ENCODE peak calls at places on chromosomes 12 and 14, in nine cellular contexts. Y is WTC11, M is HFF-Myc, F is PC-3, C is PC-9, G is fibroblast of lung, S is cardiac muscle cell, Q is endothelial cell, T is IMR-90. P is an unnamed sample.

GRCh38 chr12:111686574-111687105 is 787 bp downstream of the ACAD10 start:
- DNase-seq in Y (no peak), M (no peak), F (no peak), C (no peak), G (no peak), S (no peak), Q (no peak), T (peak), P (no peak)

GRCh38 chr12:124461241-124461673 is 106.2 kb downstream of the NCOR2 start:
- DNase-seq in Y (no peak), M (no peak), F (no peak), C (no peak), G (no peak), S (no peak), Q (no peak), T (no peak), P (no peak)

GRCh38 chr12:86376052-86376451 is 119.9 kb upstream of the MGAT4C start:
- DNase-seq in Y (peak), M (no peak), F (no peak), C (no peak), G (no peak), S (peak), Q (no peak), T (no peak), P (peak)

GRCh38 chr14:29821665-29822429 is 105.8 kb downstream of the PRKD1 start:
- DNase-seq in Y (no peak), M (no peak), F (peak), C (no peak), G (no peak), S (no peak), Q (no peak), T (no peak), P (no peak)

GRCh38 chr14:92456215-92457017 is 57.2 kb upstream of the RIN3 start:
- DNase-seq in Y (peak), M (no peak), F (peak), C (peak), G (peak), S (peak), Q (peak), T (peak), P (peak)

GRCh38 chr12:31325524-31325875 is 450 bp downstream of the SINHCAF start:
- DNase-seq in Y (no peak), M (no peak), F (no peak), C (no peak), G (no peak), S (no peak), Q (no peak), T (no peak), P (no peak)

GRCh38 chr14:105089746-105090492 is 24.7 kb upstream of the GPR132 start:
- DNase-seq in Y (no peak), M (no peak), F (no peak), C (peak), G (no peak), S (no peak), Q (no peak), T (no peak), P (no peak)

GRCh38 chr12:69666798-69667197 is 32.3 kb downstream of the BEST3 start:
- DNase-seq in Y (no peak), M (no peak), F (no peak), C (no peak), G (no peak), S (no peak), Q (no peak), T (no peak), P (no peak)

GRCh38 chr14:72555609-72556000 is 338.3 kb downstream of the DPF3 start:
- DNase-seq in Y (no peak), M (no peak), F (no peak), C (no peak), G (no peak), S (no peak), Q (no peak), T (no peak), P (no peak)

GRCh38 chr12:124312601-124313000 is 17.7 kb downstream of the RFLNA start:
- DNase-seq in Y (no peak), M (no peak), F (no peak), C (no peak), G (no peak), S (no peak), Q (no peak), T (no peak), P (no peak)

GRCh38 chr12:85805654-85806053 is 30.6 kb downstream of the RASSF9 start:
- DNase-seq in Y (no peak), M (no peak), F (no peak), C (no peak), G (no peak), S (no peak), Q (no peak), T (no peak), P (no peak)

GRCh38 chr12:98572010-98572409 is 21.5 kb upstream of the SLC25A3 start:
- DNase-seq in Y (no peak), M (no peak), F (no peak), C (no peak), G (no peak), S (peak), Q (no peak), T (no peak), P (no peak)

GRCh38 chr12:50132505-50133135 is 20.6 kb downstream of the COX14 start:
- DNase-seq in Y (no peak), M (no peak), F (peak), C (no peak), G (no peak), S (peak), Q (no peak), T (peak), P (no peak)

DNA sequence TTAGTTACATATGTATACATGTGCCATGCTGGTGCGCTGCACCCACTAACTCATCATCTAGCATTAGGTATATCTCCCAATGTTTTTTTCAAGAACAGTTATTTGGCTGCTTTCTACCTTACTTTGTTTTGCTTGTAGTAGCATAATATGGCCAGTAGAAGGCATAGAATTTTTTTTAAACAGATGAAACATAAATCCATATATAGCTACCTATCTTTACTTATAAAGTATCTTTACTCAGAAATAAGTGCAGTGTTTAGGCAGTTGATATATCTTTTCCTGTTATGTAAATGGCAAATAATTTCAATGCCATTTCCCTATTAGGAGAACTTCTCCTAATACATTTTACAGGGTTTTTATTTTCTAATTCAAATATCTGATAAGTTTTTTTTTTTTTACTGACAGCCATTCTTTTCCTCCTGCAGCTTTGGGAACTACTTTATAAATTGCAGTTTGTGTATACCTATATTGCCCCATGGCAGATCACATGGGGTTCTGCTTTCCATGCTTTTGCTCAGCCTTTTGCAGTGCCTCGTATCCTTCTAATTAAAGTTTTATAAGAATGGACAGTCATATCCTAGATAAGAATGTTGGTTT is 143.1 kb downstream of the PCNX1 start:
- DNase-seq in Y (no peak), M (no peak), F (peak), C (no peak), G (peak), S (no peak), Q (no peak), T (peak), P (no peak)
- TF ChIP-seq CTCF in Y (peak), M (no peak), F (peak), C (peak), G (peak), S (peak), Q (peak), T (peak), P (peak)

DNA sequence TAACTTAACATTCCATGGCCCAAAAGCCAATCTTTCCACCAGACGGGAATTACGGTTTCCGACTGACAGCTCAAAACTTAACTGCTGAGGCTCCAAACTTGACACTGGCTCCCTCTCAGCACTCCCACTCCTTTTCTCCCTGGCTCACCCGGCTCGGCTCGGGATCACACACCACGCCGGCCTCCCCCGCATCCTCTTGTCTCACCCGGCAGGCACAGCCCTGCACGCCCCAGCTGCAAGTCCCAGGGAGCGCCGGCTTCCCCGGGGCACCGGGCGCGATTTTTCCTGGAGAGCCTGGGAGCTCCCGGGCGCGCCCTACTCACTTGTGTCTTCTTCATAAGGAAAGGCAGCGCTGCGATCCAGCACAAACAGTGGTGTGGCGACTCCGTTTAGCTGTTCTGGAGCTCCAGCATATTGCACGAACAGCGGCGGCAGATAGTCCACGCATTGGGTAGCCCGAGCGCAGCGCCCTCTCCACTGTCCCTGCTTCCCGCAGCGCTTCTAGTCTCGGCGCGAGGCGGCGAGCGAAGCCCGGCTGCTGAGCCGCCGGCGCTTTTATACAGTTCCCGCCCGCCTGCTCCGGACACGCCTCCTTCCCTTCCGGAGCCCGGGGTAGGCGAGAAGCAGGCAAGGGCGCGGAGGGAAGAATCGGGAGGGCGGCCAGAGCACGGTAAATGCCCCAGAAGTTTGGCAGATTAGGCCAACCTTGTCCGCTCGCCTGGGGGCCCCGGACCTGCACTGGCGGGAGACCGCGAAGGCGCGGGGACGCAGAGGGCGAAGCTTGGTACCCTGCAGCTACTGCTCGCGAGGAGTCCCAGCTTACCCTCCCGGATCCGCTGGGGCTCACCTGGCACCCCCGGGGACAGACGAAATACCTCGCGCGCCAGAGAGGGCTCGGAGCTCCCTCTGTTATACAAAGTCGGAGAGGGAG is at the start of gene KITLG:
- DNase-seq in Y (peak), M (no peak), F (peak), C (peak), G (peak), S (peak), Q (peak), T (peak), P (peak)
- TF ChIP-seq CTCF in Y (no peak), M (peak), F (peak), C (no peak), G (peak), S (peak), Q (no peak), T (peak), P (no peak)

GRCh38 chr12:127881371-127882140 is 385.4 kb upstream of the TMEM132C start:
- DNase-seq in Y (no peak), M (no peak), F (no peak), C (no peak), G (no peak), S (no peak), Q (no peak), T (no peak), P (no peak)

GRCh38 chr12:127886821-127887220 is 380.1 kb upstream of the TMEM132C start:
- DNase-seq in Y (no peak), M (no peak), F (no peak), C (no peak), G (no peak), S (no peak), Q (no peak), T (no peak), P (no peak)

GRCh38 chr12:127888948-127889347 is 378.0 kb upstream of the TMEM132C start:
- DNase-seq in Y (no peak), M (no peak), F (no peak), C (no peak), G (no peak), S (no peak), Q (no peak), T (no peak), P (no peak)

GRCh38 chr12:127883013-127883412 is 384.0 kb upstream of the TMEM132C start:
- DNase-seq in Y (no peak), M (no peak), F (no peak), C (no peak), G (no peak), S (no peak), Q (no peak), T (no peak), P (no peak)
- TF ChIP-seq CTCF in Y (no peak), M (no peak), F (no peak), C (no peak), G (no peak), S (no peak), Q (no peak), T (no peak), P (no peak)

DNA sequence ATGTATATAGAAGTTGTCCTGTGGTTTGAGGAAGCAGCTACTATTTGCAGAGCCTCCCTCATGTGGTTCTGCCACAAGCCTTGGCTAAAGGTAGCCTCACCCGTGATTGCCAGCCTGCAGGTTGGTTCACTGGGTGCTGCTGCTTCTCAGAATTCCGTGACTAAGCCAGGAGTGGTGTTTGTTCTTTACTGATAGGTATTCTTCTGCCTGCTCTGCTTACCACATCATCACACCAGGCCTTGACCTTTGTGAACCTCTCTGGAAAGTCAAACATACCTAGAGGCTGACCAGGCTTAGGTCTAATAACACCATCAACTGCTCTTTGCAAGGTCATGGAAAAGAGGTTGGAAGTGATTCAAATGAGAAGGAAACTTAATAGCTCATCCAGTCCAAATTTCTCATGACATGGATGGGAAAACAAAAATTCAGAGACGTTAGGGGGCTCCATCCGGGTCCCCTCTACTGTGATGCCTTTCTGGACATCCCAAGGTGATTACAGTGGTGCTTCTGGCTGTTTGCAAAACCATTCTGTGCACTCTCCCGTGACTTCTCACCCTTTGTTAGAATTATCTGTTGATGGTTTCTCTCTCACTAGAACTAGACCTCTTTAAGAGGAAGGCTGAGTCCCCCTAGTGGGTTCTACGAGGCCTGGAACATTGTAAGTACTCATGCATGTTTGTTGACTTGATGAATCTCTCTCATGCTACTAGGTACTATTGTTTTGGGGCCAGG is 8.5 kb upstream of the SOCS2 start:
- DNase-seq in Y (no peak), M (no peak), F (peak), C (peak), G (peak), S (peak), Q (peak), T (peak), P (no peak)
- TF ChIP-seq CTCF in Y (no peak), M (peak), F (peak), C (no peak), G (peak), S (peak), Q (no peak), T (peak), P (no peak)